ENCODE peak calls at places on chromosome 5, in eight cellular contexts. F is CD8-positive, alpha-beta T cell; S is cardiac muscle cell; P is fibroblast of lung; O is colonic mucosa; Y is suprapubic skin; Z is H1; Q is left lung. D is an unnamed sample. For H3K27me3, the result is how much of the 10 kb centered on the place peaks cover.

GRCh38 chr5:165497707-165498106 is 1992.3 kb downstream of the MAT2B start:
- DNase-seq in F (no peak), S (peak), P (peak), O (no peak), Y (no peak), Z (peak), Q (no peak), D (no peak)

GRCh38 chr5:76794871-76795270 is 24.0 kb upstream of the F2RL1 start:
- DNase-seq in F (no peak), S (no peak), P (peak), O (no peak), Y (no peak), Z (no peak), Q (no peak), D (peak)

GRCh38 chr5:122480146-122480545 is 168.1 kb downstream of the SNCAIP start:
- DNase-seq in F (no peak), S (no peak), P (no peak), O (no peak), Y (no peak), Z (no peak), Q (no peak), D (no peak)

GRCh38 chr5:17346811-17347210 is 129.4 kb downstream of the BASP1 start:
- DNase-seq in F (no peak), S (no peak), P (no peak), O (no peak), Y (no peak), Z (no peak), Q (no peak), D (no peak)

GRCh38 chr5:158265931-158266710 is 407.2 kb upstream of the CLINT1 start:
- DNase-seq in F (no peak), S (no peak), P (no peak), O (no peak), Y (no peak), Z (no peak), Q (no peak), D (no peak)

GRCh38 chr5:179827684-179828083 is 7.0 kb downstream of the SQSTM1 start:
- DNase-seq in F (no peak), S (no peak), P (peak), O (peak), Y (no peak), Z (no peak), Q (peak), D (no peak)

GRCh38 chr5:137610598-137610997 is 111.5 kb upstream of the SPOCK1 start:
- DNase-seq in F (no peak), S (no peak), P (no peak), O (no peak), Y (no peak), Z (no peak), Q (no peak), D (no peak)

GRCh38 chr5:129172561-129172960 is 78.0 kb downstream of the ISOC1 start:
- DNase-seq in F (no peak), S (peak), P (no peak), O (no peak), Y (no peak), Z (no peak), Q (no peak), D (no peak)

GRCh38 chr5:57627661-57628060 is 145.1 kb upstream of the ACTBL2 start:
- DNase-seq in F (no peak), S (no peak), P (no peak), O (no peak), Y (no peak), Z (no peak), Q (no peak), D (no peak)

GRCh38 chr5:176611435-176611834 is 1.5 kb upstream of the GPRIN1 start:
- DNase-seq in F (peak), S (peak), P (peak), O (peak), Y (no peak), Z (no peak), Q (no peak), D (peak)

GRCh38 chr5:56607551-56607950 is 207.8 kb upstream of the MAP3K1 start:
- DNase-seq in F (no peak), S (no peak), P (peak), O (no peak), Y (no peak), Z (no peak), Q (no peak), D (no peak)

GRCh38 chr5:66653380-66653779 is 57.2 kb downstream of the MAST4 start:
- DNase-seq in F (no peak), S (no peak), P (peak), O (no peak), Y (no peak), Z (no peak), Q (no peak), D (peak)

GRCh38 chr5:61332891-61333350 is 863 bp downstream of the ZSWIM6 start:
- DNase-seq in F (peak), S (peak), P (peak), O (peak), Y (peak), Z (no peak), Q (peak), D (no peak)

GRCh38 chr5:140344683-140345423 is 1.6 kb downstream of the HBEGF start:
- DNase-seq in F (no peak), S (no peak), P (peak), O (peak), Y (no peak), Z (no peak), Q (no peak), D (no peak)

GRCh38 chr5:62948294-62948693 is 369.7 kb downstream of the LRRC70 start:
- DNase-seq in F (no peak), S (no peak), P (no peak), O (no peak), Y (no peak), Z (no peak), Q (no peak), D (no peak)

GRCh38 chr5:77302247-77302646 is 91.8 kb downstream of the PDE8B start:
- DNase-seq in F (no peak), S (no peak), P (no peak), O (no peak), Y (no peak), Z (no peak), Q (no peak), D (no peak)

GRCh38 chr5:107487056-107487461 is 183.7 kb downstream of the EFNA5 start:
- DNase-seq in F (no peak), S (no peak), P (no peak), O (no peak), Y (no peak), Z (no peak), Q (no peak), D (no peak)

GRCh38 chr5:124596595-124597388 is 149.6 kb downstream of the ZNF608 start:
- DNase-seq in F (no peak), S (no peak), P (peak), O (no peak), Y (no peak), Z (no peak), Q (no peak), D (peak)

GRCh38 chr5:141514330-141515111 is 25.6 kb downstream of the PCDHGC5 start:
- DNase-seq in F (no peak), S (no peak), P (peak), O (no peak), Y (no peak), Z (peak), Q (no peak), D (no peak)

GRCh38 chr5:138095100-138095907 is 11.5 kb downstream of the WNT8A start:
- DNase-seq in F (no peak), S (no peak), P (no peak), O (no peak), Y (no peak), Z (no peak), Q (no peak), D (no peak)

GRCh38 chr5:120936652-120937051 is 472.6 kb downstream of the PRR16 start:
- DNase-seq in F (no peak), S (no peak), P (no peak), O (no peak), Y (no peak), Z (no peak), Q (peak), D (no peak)

GRCh38 chr5:3310551-3311340 is 284.9 kb upstream of the IRX1 start:
- DNase-seq in F (no peak), S (no peak), P (peak), O (no peak), Y (peak), Z (no peak), Q (no peak), D (no peak)

GRCh38 chr5:69468631-69469030 is 24.0 kb upstream of the OCLN start:
- DNase-seq in F (no peak), S (no peak), P (no peak), O (no peak), Y (no peak), Z (no peak), Q (no peak), D (no peak)

GRCh38 chr5:175672976-175673648 is 15.2 kb downstream of the HRH2 start:
- DNase-seq in F (no peak), S (no peak), P (no peak), O (no peak), Y (no peak), Z (no peak), Q (peak), D (no peak)

GRCh38 chr5:76692651-76693050 is 23.3 kb upstream of the F2R start:
- DNase-seq in F (no peak), S (no peak), P (no peak), O (no peak), Y (no peak), Z (no peak), Q (no peak), D (no peak)

GRCh38 chr5:172637122-172637580 is 3.9 kb upstream of the NEURL1B start:
- DNase-seq in F (no peak), S (no peak), P (no peak), O (peak), Y (peak), Z (no peak), Q (no peak), D (no peak)

GRCh38 chr5:168171901-168172717 is 119.3 kb upstream of the WWC1 start:
- DNase-seq in F (no peak), S (no peak), P (no peak), O (no peak), Y (no peak), Z (no peak), Q (no peak), D (no peak)

GRCh38 chr5:168282120-168282519 is 9.3 kb upstream of the WWC1 start:
- DNase-seq in F (no peak), S (no peak), P (peak), O (no peak), Y (no peak), Z (no peak), Q (no peak), D (no peak)

GRCh38 chr5:107484261-107484660 is 186.5 kb downstream of the EFNA5 start:
- DNase-seq in F (no peak), S (no peak), P (no peak), O (no peak), Y (no peak), Z (no peak), Q (no peak), D (no peak)

GRCh38 chr5:179801304-179802206 is 5.1 kb downstream of the MGAT4B start:
- DNase-seq in F (peak), S (peak), P (no peak), O (peak), Y (peak), Z (no peak), Q (peak), D (no peak)

GRCh38 chr5:163913548-163913947 is 408.1 kb downstream of the MAT2B start:
- DNase-seq in F (no peak), S (no peak), P (no peak), O (no peak), Y (no peak), Z (no peak), Q (no peak), D (no peak)

GRCh38 chr5:13516195-13516594 is 428.3 kb downstream of the DNAH5 start:
- DNase-seq in F (no peak), S (no peak), P (no peak), O (no peak), Y (no peak), Z (no peak), Q (no peak), D (no peak)

GRCh38 chr5:60131504-60131903 is 238.0 kb upstream of the PDE4D start:
- DNase-seq in F (no peak), S (no peak), P (no peak), O (no peak), Y (no peak), Z (no peak), Q (no peak), D (no peak)

GRCh38 chr5:61640631-61641030 is 308.6 kb downstream of the ZSWIM6 start:
- DNase-seq in F (no peak), S (no peak), P (peak), O (no peak), Y (no peak), Z (no peak), Q (no peak), D (no peak)

GRCh38 chr5:55307383-55308253 is at the start of the genes DHX29 and MTREX:
- DNase-seq in F (peak), S (peak), P (peak), O (peak), Y (peak), Z (peak), Q (peak), D (peak)
- H3K4me3 ChIP-seq in F (peak), S (peak), P (peak), O (peak), Y (peak), Z (peak), Q (peak), D (peak)

GRCh38 chr5:153584561-153585359 is 94.3 kb downstream of the GRIA1 start:
- DNase-seq in F (no peak), S (no peak), P (no peak), O (no peak), Y (no peak), Z (no peak), Q (no peak), D (no peak)
- TF ChIP-seq CTCF in F (no peak), S (no peak), P (no peak), O (no peak), Y (no peak), Z (no peak), Q (no peak), D (no peak)

GRCh38 chr5:134568761-134569725 is 43.6 kb downstream of the JADE2 start:
- DNase-seq in F (no peak), S (peak), P (peak), O (peak), Y (peak), Z (no peak), Q (peak), D (no peak)

GRCh38 chr5:134567651-134568338 is 42.3 kb downstream of the JADE2 start:
- DNase-seq in F (no peak), S (no peak), P (peak), O (no peak), Y (no peak), Z (no peak), Q (peak), D (no peak)

GRCh38 chr5:134568339-134568700 is 42.9 kb downstream of the JADE2 start:
- DNase-seq in F (no peak), S (no peak), P (no peak), O (no peak), Y (no peak), Z (no peak), Q (peak), D (no peak)

GRCh38 chr5:134566181-134566740 is 40.8 kb downstream of the JADE2 start:
- DNase-seq in F (no peak), S (no peak), P (no peak), O (no peak), Y (no peak), Z (no peak), Q (no peak), D (no peak)

GRCh38 chr5:134566741-134567221 is 41.3 kb downstream of the JADE2 start:
- DNase-seq in F (no peak), S (no peak), P (no peak), O (no peak), Y (no peak), Z (no peak), Q (peak), D (no peak)
- H3K27me3 ChIP-seq in F (under half), S (under half), P (under half), O (under half), Y (under half), Z (under half), Q (under half), D (under half)

GRCh38 chr5:151178372-151178771 is 20.8 kb upstream of the ANXA6 start:
- DNase-seq in F (no peak), S (no peak), P (no peak), O (no peak), Y (no peak), Z (no peak), Q (no peak), D (no peak)

GRCh38 chr5:151171521-151171920 is 13.9 kb upstream of the ANXA6 start:
- DNase-seq in F (no peak), S (no peak), P (no peak), O (no peak), Y (no peak), Z (no peak), Q (no peak), D (no peak)

GRCh38 chr5:151173711-151174611 is 16.4 kb upstream of the ANXA6 start:
- DNase-seq in F (no peak), S (no peak), P (no peak), O (no peak), Y (peak), Z (no peak), Q (no peak), D (no peak)

GRCh38 chr5:151178779-151179488 is 21.4 kb upstream of the ANXA6 start:
- DNase-seq in F (no peak), S (no peak), P (no peak), O (no peak), Y (peak), Z (no peak), Q (no peak), D (no peak)

DNA sequence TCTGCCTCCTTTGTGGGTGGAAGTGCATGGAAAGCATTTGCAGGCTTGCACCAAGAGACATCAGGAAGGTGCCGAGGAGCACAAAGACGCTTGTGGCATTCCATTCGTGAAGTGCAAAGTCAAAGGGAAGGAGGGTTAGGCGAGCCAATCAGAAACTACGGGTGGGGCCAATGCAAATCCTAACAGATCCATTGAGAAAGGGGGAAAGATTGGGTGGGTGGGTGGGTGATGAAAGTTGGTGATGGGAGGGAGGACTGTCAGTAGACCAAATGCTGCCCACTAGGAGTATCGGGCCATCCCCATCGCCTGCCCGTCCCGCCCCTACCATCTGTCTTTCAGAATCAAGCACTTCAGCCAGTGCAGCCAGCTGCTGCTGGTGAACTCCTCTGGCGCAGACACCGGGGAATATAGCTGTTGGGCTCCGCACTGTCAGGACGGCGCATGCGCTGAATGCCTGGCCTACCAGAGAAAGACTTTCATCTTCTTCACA is 17.1 kb upstream of the ANXA6 start:
- DNase-seq in F (no peak), S (no peak), P (no peak), O (no peak), Y (peak), Z (no peak), Q (no peak), D (no peak)
- H3K4me3 ChIP-seq in F (no peak), S (no peak), P (no peak), O (no peak), Y (no peak), Z (no peak), Q (no peak), D (no peak)

GRCh38 chr5:93909356-93909755 is 168.0 kb upstream of the POU5F2 start:
- DNase-seq in F (no peak), S (no peak), P (no peak), O (no peak), Y (no peak), Z (no peak), Q (no peak), D (no peak)
- TF ChIP-seq CTCF in F (no peak), S (peak), P (no peak), O (no peak), Y (no peak), Z (no peak), Q (no peak), D (no peak)

GRCh38 chr5:181069767-181070491 is 29.9 kb downstream of the BTNL9 start:
- DNase-seq in F (no peak), S (no peak), P (no peak), O (no peak), Y (no peak), Z (no peak), Q (no peak), D (no peak)
- H3K27me3 ChIP-seq in F (under half), S (under half), P (under half), O (under half), Y (half or more), Z (under half), Q (under half), D (under half)

GRCh38 chr5:10760033-10760975 is 730 bp downstream of the DAP start:
- DNase-seq in F (no peak), S (peak), P (peak), O (peak), Y (no peak), Z (no peak), Q (peak), D (no peak)

GRCh38 chr5:10761842-10762165 is 770 bp upstream of the DAP start:
- DNase-seq in F (no peak), S (no peak), P (no peak), O (no peak), Y (no peak), Z (no peak), Q (no peak), D (no peak)

GRCh38 chr5:10762776-10763500 is 1.9 kb upstream of the DAP start:
- DNase-seq in F (no peak), S (no peak), P (no peak), O (no peak), Y (no peak), Z (no peak), Q (no peak), D (no peak)

GRCh38 chr5:10760976-10761841 is at the start of gene DAP:
- DNase-seq in F (peak), S (peak), P (peak), O (peak), Y (peak), Z (peak), Q (peak), D (peak)

GRCh38 chr5:10762178-10762775 is 1.2 kb upstream of the DAP start:
- DNase-seq in F (no peak), S (peak), P (no peak), O (peak), Y (no peak), Z (no peak), Q (no peak), D (no peak)
- H3K4me3 ChIP-seq in F (peak), S (no peak), P (no peak), O (no peak), Y (no peak), Z (peak), Q (peak), D (no peak)

D was measured in kidney epithelial cell.